ENCODE peak calls at places on chromosomes 12 and 14, in nine cellular contexts. K is adipocyte; M is CD4-positive, CD25-positive, alpha-beta regulatory T cell; S is Peyer's patch; H is ovary; C is PC-9; J is H1; L is effector memory CD4-positive, alpha-beta T cell; D is fibroblast of mammary gland. T is an unnamed sample.

GRCh38 chr12:128551266-128552025 is 272.3 kb downstream of the SLC15A4 start:
- DNase-seq in K (no peak), M (no peak), S (no peak), H (no peak), C (no peak), J (no peak), L (no peak), D (no peak), T (no peak)

GRCh38 chr12:56634242-56634836 is 4.2 kb upstream of the BAZ2A start:
- DNase-seq in K (peak; percentile 49), M (peak; percentile 12), S (peak; percentile 71), H (peak; percentile 67), C (peak; percentile 87), J (peak; percentile 86), L (no peak), D (no peak), T (peak; percentile 83)

GRCh38 chr12:116598341-116599284 is 39.4 kb downstream of the MAP1LC3B2 start:
- DNase-seq in K (peak; percentile 23), M (no peak), S (no peak), H (peak; percentile 57), C (no peak), J (no peak), L (no peak), D (peak; percentile 38), T (no peak)

GRCh38 chr12:42944516-42944915 is 355.0 kb upstream of the PRICKLE1 start:
- DNase-seq in K (no peak), M (no peak), S (no peak), H (no peak), C (no peak), J (no peak), L (no peak), D (no peak), T (no peak)

GRCh38 chr12:58086006-58086405 is 144.6 kb downstream of the ATP23 start:
- DNase-seq in K (no peak), M (no peak), S (no peak), H (no peak), C (no peak), J (no peak), L (no peak), D (no peak), T (no peak)

GRCh38 chr12:92326877-92327276 is 181.2 kb upstream of the BTG1 start:
- DNase-seq in K (no peak), M (no peak), S (no peak), H (no peak), C (no peak), J (no peak), L (no peak), D (no peak), T (no peak)

GRCh38 chr12:115456946-115457689 is 773.1 kb upstream of the TBX3 start:
- DNase-seq in K (no peak), M (no peak), S (no peak), H (no peak), C (no peak), J (no peak), L (no peak), D (no peak), T (no peak)

GRCh38 chr14:64764641-64765520 is 60.7 kb downstream of the PLEKHG3 start:
- DNase-seq in K (peak; percentile 88), M (peak; percentile 46), S (peak; percentile 83), H (peak; percentile 89), C (peak; percentile 72), J (peak; percentile 86), L (peak; percentile 44), D (peak; percentile 65), T (peak; percentile 70)

GRCh38 chr12:65685514-65685913 is 138.8 kb upstream of the HMGA2 start:
- DNase-seq in K (peak; percentile 56), M (no peak), S (no peak), H (no peak), C (no peak), J (no peak), L (no peak), D (peak; percentile 72), T (no peak)

GRCh38 chr14:50955373-50956043 is 11.2 kb upstream of the PYGL start:
- DNase-seq in K (peak; percentile 91), M (no peak), S (peak; percentile 67), H (no peak), C (peak; percentile 86), J (no peak), L (no peak), D (peak; percentile 98), T (peak; percentile 78)

GRCh38 chr12:68222336-68222735 is 3.3 kb downstream of the IL26 start:
- DNase-seq in K (no peak), M (no peak), S (no peak), H (no peak), C (no peak), J (no peak), L (no peak), D (peak; percentile 53), T (no peak)

GRCh38 chr14:70045715-70046535 is 142.8 kb downstream of the SLC8A3 start:
- DNase-seq in K (peak; percentile 39), M (no peak), S (peak; percentile 80), H (peak; percentile 44), C (peak; percentile 54), J (peak; percentile 86), L (no peak), D (peak; percentile 50), T (peak; percentile 88)

GRCh38 chr14:36405589-36406274 is 85.3 kb upstream of the MBIP start:
- DNase-seq in K (no peak), M (no peak), S (no peak), H (no peak), C (no peak), J (no peak), L (no peak), D (no peak), T (no peak)

GRCh38 chr14:91410781-91411536 is 6.7 kb downstream of the CCDC88C start:
- DNase-seq in K (no peak), M (no peak), S (peak; percentile 61), H (no peak), C (no peak), J (no peak), L (no peak), D (no peak), T (no peak)
- H3K4me3 ChIP-seq in K (no peak overlapping the region), M (peak overlapping the region; percentile 86), S (peak overlapping the region; percentile 2), H (no peak overlapping the region), C (no peak overlapping the region), J (no peak overlapping the region), L (peak overlapping the region; percentile 3), D (no peak overlapping the region), T (no peak overlapping the region)

DNA sequence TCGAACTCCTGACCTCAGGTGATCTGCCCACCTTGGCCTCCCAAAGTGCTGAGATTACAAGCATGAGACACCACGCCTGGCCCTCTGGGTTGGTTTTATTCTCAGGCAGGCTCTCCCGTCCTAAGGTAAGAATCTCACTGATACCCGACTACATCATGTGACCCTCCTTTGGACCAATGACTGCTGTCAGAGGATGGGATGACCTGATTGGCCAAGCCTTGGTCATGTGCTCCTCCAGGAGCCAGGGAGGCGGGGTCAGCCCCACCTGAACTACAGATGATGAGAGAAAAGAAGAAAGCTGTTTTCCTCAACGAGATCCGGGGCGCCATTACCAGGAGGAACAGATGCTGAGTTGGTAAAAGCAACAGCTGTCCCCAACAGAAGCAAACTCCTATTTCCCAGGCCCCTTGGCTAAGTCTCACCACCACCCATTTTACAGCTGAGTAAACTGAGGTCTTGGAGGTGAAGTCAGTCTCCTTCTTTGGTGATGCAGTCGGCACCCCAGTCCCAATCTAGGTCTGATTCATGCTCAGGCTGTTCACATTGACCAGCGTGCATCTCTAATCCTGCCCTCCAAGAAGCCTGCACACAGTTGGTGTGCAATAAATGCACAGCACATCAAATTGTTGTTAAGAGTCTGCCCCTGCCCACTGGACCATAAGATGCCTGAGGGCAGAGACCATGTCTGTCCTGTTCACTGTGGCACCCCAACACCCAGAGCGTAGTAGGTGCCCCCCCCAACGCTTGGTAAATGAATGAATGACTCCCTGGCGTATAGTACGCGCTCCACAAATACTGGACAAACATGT is 118.8 kb downstream of the SCARB1 start:
- DNase-seq in K (peak; percentile 17), M (no peak), S (no peak), H (no peak), C (no peak), J (peak; percentile 76), L (no peak), D (no peak), T (no peak)
- H3K4me3 ChIP-seq in K (no peak overlapping the region), M (no peak overlapping the region), S (no peak overlapping the region), H (no peak overlapping the region), C (no peak overlapping the region), J (no peak overlapping the region), L (no peak overlapping the region), D (no peak overlapping the region), T (no peak overlapping the region)

GRCh38 chr12:109462868-109463692 is 14.0 kb downstream of the KCTD10 start:
- DNase-seq in K (peak; percentile 98), M (no peak), S (peak; percentile 82), H (peak; percentile 87), C (peak; percentile 74), J (no peak), L (no peak), D (peak; percentile 97), T (peak; percentile 81)
- H3K4me3 ChIP-seq in K (peak overlapping the region; percentile 71), M (no peak overlapping the region), S (no peak overlapping the region), H (peak overlapping the region; percentile 11), C (peak overlapping the region; percentile 31), J (no peak overlapping the region), L (no peak overlapping the region), D (peak overlapping the region; percentile 37), T (no peak overlapping the region)

GRCh38 chr14:49849213-49849847 is 3.3 kb downstream of the NEMF start:
- DNase-seq in K (peak; percentile 20), M (no peak), S (no peak), H (no peak), C (no peak), J (no peak), L (no peak), D (no peak), T (no peak)

GRCh38 chr14:49853158-49853477 is 530 bp upstream of the NEMF start:
- DNase-seq in K (no peak), M (no peak), S (no peak), H (no peak), C (no peak), J (no peak), L (no peak), D (no peak), T (no peak)

GRCh38 chr14:49852351-49853157 is at the start of gene NEMF:
- DNase-seq in K (peak; percentile 96), M (peak; percentile 70), S (peak; percentile 92), H (peak; percentile 93), C (peak; percentile 85), J (peak; percentile 91), L (peak; percentile 58), D (peak; percentile 88), T (peak; percentile 89)

GRCh38 chr14:49857427-49858003 is 4.9 kb upstream of the NEMF start:
- DNase-seq in K (peak; percentile 23), M (no peak), S (no peak), H (no peak), C (no peak), J (no peak), L (no peak), D (no peak), T (no peak)

DNA sequence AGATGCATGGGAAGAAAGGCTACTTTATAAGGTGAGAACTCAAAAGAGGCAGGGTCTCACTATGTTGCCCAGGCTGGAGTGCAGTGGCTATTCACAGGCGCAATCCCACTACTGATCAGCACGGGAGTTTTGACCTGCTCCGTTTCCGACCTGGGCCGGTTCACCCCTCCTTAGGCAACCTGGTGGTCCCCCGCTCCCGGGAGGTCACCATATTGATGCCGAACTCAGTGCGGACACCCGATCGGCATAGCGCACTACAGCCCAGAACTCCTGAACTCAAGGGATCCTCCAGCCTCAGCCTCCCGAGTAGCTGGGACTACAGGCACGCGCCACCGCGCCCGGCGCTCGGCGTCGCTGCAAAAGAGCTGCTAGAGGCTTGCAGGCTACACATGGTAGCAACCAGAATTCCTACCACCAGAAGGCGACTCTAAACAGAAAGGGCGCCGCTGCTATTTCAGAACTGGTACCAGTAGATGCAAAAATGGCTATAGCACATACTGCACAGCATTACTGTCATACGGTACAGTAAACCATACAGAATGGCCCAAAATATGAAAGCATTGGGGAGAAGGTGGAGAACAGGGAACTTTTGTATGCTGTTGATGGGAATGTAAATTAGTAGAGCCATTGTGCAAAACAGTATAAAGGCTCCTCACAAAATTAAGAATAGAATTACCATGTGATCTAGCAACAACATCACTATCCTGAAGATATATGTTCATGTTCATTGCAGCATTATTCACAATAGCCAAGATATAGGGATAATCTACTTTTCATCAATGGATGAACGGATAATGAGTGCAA is 1.2 kb upstream of the NEMF start:
- DNase-seq in K (peak; percentile 84), M (peak; percentile 47), S (peak; percentile 90), H (peak; percentile 69), C (peak; percentile 80), J (peak; percentile 81), L (peak; percentile 61), D (peak; percentile 85), T (peak; percentile 88)
- H3K4me3 ChIP-seq in K (peak overlapping the region; percentile 90), M (peak overlapping the region; percentile 99), S (peak overlapping the region; percentile 82), H (peak overlapping the region; percentile 84), C (peak overlapping the region; percentile 84), J (no peak overlapping the region), L (peak overlapping the region; percentile 100), D (peak overlapping the region; percentile 98), T (peak overlapping the region; percentile 81)

T was measured in left lung.